ENCODE peak calls at places on chromosomes 7 and 10, in five cellular contexts. T is HepG2, I is K562, E is GM12878, G is SK-N-SH. Y is an unnamed sample.

GRCh38 chr10:87658383-87658795 is 1.3 kb upstream of the PAPSS2 start:
- DNase-seq in T (no peak), I (no peak), E (no peak), G (no peak), Y (no peak)

GRCh38 chr7:137846588-137847417 is at the start of gene DGKI:
- DNase-seq in T (no peak), I (no peak), E (no peak), G (peak; percentile 99), Y (no peak)

GRCh38 chr10:33901166-33901565 is 566.7 kb upstream of the NRP1 start:
- DNase-seq in T (no peak), I (no peak), E (no peak), G (no peak), Y (no peak)

GRCh38 chr7:139231513-139232376 is 708 bp downstream of the UBN2 start:
- DNase-seq in T (peak; percentile 58), I (peak; percentile 71), E (no peak), G (peak; percentile 83), Y (no peak)

GRCh38 chr10:112471878-112472487 is 25.0 kb downstream of the VTI1A start:
- DNase-seq in T (peak; percentile 52), I (peak; percentile 47), E (peak; percentile 25), G (peak; percentile 48), Y (peak; percentile 72)

GRCh38 chr10:3118621-3119020 is 51.3 kb downstream of the PFKP start:
- DNase-seq in T (no peak), I (no peak), E (no peak), G (no peak), Y (no peak)

GRCh38 chr7:34946486-34946885 is 90.8 kb downstream of the DPY19L1 start:
- DNase-seq in T (no peak), I (no peak), E (no peak), G (no peak), Y (no peak)

GRCh38 chr10:78028438-78029293 is 649 bp downstream of the POLR3A start:
- DNase-seq in T (peak; percentile 84), I (peak; percentile 52), E (no peak), G (no peak), Y (no peak)

GRCh38 chr7:51017576-51018535 is 235.2 kb upstream of the GRB10 start:
- DNase-seq in T (no peak), I (no peak), E (no peak), G (no peak), Y (no peak)

GRCh38 chr7:146185844-146186243 is 69.2 kb downstream of the CNTNAP2 start:
- DNase-seq in T (no peak), I (no peak), E (no peak), G (no peak), Y (no peak)

GRCh38 chr10:49309691-49310371 is 10.9 kb downstream of the C10orf71 start:
- DNase-seq in T (no peak), I (no peak), E (peak; percentile 41), G (no peak), Y (no peak)

GRCh38 chr7:69553190-69553589 is 45.1 kb upstream of the AUTS2 start:
- DNase-seq in T (no peak), I (no peak), E (no peak), G (no peak), Y (no peak)

GRCh38 chr7:117399820-117400422 is 27.4 kb downstream of the ASZ1 start:
- DNase-seq in T (no peak), I (no peak), E (no peak), G (no peak), Y (no peak)

GRCh38 chr10:123786306-123786705 is 105.3 kb downstream of the CPXM2 start:
- DNase-seq in T (no peak), I (no peak), E (no peak), G (no peak), Y (no peak)

GRCh38 chr10:3099291-3100092 is 32.1 kb downstream of the PFKP start:
- DNase-seq in T (peak; percentile 45), I (no peak), E (no peak), G (no peak), Y (no peak)

GRCh38 chr10:43198682-43199005 is 60.4 kb downstream of the CSGALNACT2 start:
- DNase-seq in T (no peak), I (no peak), E (no peak), G (peak; percentile 14), Y (no peak)

DNA sequence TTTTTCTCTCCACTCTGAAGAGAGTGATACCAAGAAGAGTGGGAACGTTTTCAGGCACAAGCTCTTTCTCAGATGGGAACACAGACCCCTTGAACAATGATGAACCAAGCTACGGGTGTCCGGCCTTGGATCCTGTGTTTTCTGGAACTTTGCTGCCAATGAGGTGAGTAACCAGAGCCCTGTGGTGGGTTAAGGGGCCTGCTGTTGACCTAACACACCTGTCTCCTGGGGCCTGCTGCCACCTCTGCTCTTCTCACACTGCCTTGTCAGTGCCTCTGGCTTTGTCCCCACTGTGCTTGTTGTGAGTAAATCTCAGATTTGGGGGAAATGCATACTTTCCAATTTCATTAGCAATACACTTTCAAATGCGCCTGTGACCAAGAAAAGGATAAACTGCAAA is 1.4 kb upstream of the PKD1L1 start:
- DNase-seq in T (no peak), I (no peak), E (no peak), G (no peak), Y (no peak)
- TF ChIP-seq ZBTB33 in T (no peak), I (no peak), E (no peak), G (no peak), Y (no peak)

DNA sequence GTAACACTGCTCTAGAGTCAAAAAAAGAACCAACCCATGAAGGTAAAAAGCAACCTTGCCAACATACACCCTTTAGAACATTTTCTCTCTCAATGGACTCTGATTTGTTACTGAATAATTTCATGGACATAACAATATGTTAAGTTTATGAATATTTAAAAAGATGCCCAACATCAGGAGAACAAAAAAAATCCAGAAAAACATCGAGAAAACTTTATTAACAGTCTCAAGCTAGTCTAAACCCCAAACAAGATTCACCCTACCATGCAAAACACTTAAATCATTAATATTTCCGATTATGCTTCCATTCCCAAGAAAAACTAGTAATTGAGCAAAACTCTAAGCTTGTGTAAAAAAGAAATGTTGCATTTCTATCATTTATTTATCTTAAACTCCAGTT is 46.7 kb downstream of the OSBPL3 start:
- DNase-seq in T (no peak), I (no peak), E (no peak), G (no peak), Y (no peak)
- H3K4me2 ChIP-seq in T (no peak overlapping the region), I (no peak overlapping the region), E (peak overlapping the region; percentile 76), G (no peak overlapping the region), Y (no peak overlapping the region)

DNA sequence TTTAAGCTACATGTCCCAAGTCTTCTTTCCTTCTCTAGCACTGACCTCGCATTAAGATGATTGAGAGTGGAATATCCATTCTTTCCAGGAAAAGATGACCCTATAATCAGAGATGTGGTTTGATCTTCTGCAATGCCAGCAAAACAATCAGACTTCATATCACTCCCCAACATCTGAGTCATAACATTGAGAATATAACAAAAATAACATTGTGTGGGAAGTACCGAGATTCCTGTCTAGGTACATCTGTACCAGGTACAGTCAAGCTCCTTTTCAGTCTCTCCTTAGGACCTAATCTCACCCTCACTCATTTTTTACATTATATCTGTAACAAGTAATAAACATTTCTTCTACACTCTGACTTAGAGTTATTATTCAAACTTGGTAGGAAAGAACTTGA is 201.6 kb downstream of the LRRTM3 start:
- DNase-seq in T (no peak), I (no peak), E (no peak), G (no peak), Y (no peak)
- TF ChIP-seq ZBTB33 in T (no peak), I (no peak), E (no peak), G (no peak), Y (no peak)

GRCh38 chr10:70051878-70052277 is 768 bp upstream of the MACROH2A2 start:
- DNase-seq in T (no peak), I (no peak), E (no peak), G (no peak), Y (no peak)
- H3K4me2 ChIP-seq in T (peak overlapping the region; percentile 97), I (no peak overlapping the region), E (no peak overlapping the region), G (peak overlapping the region; percentile 89), Y (peak overlapping the region; percentile 95)

DNA sequence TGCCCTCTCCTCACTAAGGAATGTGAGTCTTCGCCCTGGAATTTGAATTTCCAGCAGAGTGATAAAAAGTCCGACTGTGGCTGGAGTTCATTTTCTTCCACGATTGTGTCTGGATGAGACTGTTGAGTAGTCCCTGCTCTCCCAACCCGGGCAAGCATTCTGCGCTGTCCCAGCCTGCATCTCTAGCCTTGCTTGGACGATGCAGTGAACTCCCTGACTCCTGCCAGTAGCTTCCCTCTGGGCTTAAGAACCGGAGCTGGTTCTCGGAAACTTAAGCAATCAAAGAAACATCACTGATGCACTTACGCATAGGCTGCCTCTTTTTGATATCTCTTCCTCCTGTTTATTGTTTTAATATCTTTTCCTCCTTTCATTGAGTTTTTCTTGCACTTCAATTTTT is 116.0 kb upstream of the FZD8 start:
- DNase-seq in T (no peak), I (no peak), E (no peak), G (no peak), Y (no peak)
- TF ChIP-seq ZBTB33 in T (no peak), I (no peak), E (no peak), G (no peak), Y (no peak)

DNA sequence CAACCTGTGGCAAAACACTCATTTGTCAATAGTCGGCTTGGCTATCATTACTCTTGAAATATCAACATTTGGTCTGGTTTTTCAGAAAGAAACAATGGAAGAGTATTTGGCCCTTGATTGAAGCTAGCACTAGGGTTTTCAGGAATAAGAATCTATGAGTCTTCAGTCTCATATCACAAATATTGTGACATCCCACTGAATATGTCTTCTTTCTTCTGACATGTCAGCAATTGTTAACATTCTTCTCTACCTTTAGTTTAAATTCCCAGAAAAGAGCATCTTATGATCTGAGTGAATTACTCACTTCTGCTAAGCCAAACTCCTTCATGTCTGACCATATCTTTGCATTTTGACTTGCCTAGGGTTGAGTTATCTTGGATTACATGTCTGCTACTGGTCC is 435.2 kb upstream of the SEMA3D start:
- DNase-seq in T (no peak), I (no peak), E (no peak), G (no peak), Y (no peak)
- H3K4me2 ChIP-seq in T (no peak overlapping the region), I (no peak overlapping the region), E (no peak overlapping the region), G (no peak overlapping the region), Y (no peak overlapping the region)

Y was measured in HCT116.